ENCODE peak calls at places on chromosomes 4 and X, in seven cellular contexts. E is IMR-90, W is H9, N is mesendoderm, J is trophoblast cell, X is mesenchymal stem cell, Y is H1. G is an unnamed sample. For H3K4me1, the result is how much of the 10 kb centered on the place peaks cover.

GRCh38 chrX:45803383-45803921 is 602.8 kb upstream of the DIPK2B start:
- DNase-seq in E (peak), W (no peak), N (no peak), J (peak), X (peak), Y (no peak), G (no peak)

GRCh38 chrX:30995060-30995700 is 76.7 kb downstream of the FTHL17 start:
- DNase-seq in E (no peak), W (no peak), N (no peak), J (no peak), X (no peak), Y (no peak), G (no peak)

GRCh38 chrX:107711521-107712041 is 64.0 kb downstream of the TSC22D3 start:
- DNase-seq in E (no peak), W (no peak), N (no peak), J (peak), X (peak), Y (no peak), G (no peak)

GRCh38 chrX:63657821-63658220 is 127.2 kb downstream of the ARHGEF9 start:
- DNase-seq in E (peak), W (no peak), N (peak), J (peak), X (peak), Y (no peak), G (no peak)

GRCh38 chr4:123616970-123617392 is 220.4 kb downstream of the SPRY1 start:
- DNase-seq in E (no peak), W (no peak), N (peak), J (peak), X (peak), Y (no peak), G (no peak)

GRCh38 chrX:11787564-11787963 is 29.5 kb downstream of the MSL3 start:
- DNase-seq in E (peak), W (peak), N (peak), J (peak), X (peak), Y (peak), G (peak)

GRCh38 chr4:80492761-80493160 is 157.2 kb downstream of the CFAP299 start:
- DNase-seq in E (no peak), W (no peak), N (peak), J (no peak), X (no peak), Y (no peak), G (no peak)

GRCh38 chr4:25088342-25088952 is 57.7 kb upstream of the LGI2 start:
- DNase-seq in E (peak), W (no peak), N (no peak), J (no peak), X (no peak), Y (no peak), G (no peak)

GRCh38 chrX:6456196-6456595 is 78.7 kb downstream of the VCX3A start:
- DNase-seq in E (no peak), W (no peak), N (peak), J (no peak), X (no peak), Y (no peak), G (no peak)

GRCh38 chrX:103554687-103555417 is 30.5 kb upstream of the TCEAL4 start:
- DNase-seq in E (peak), W (peak), N (peak), J (peak), X (peak), Y (peak), G (peak)

GRCh38 chrX:153669174-153669890 is 4.3 kb downstream of the PNCK start:
- DNase-seq in E (no peak), W (peak), N (peak), J (peak), X (no peak), Y (peak), G (no peak)

GRCh38 chr4:66501986-66502385 is 831.7 kb upstream of the EPHA5 start:
- DNase-seq in E (no peak), W (no peak), N (no peak), J (no peak), X (no peak), Y (no peak), G (no peak)

GRCh38 chr4:140935259-140935658 is 179.1 kb upstream of the TBC1D9 start:
- DNase-seq in E (no peak), W (no peak), N (no peak), J (no peak), X (no peak), Y (no peak), G (no peak)

GRCh38 chrX:100648601-100649417 is 4.8 kb downstream of the SRPX2 start:
- DNase-seq in E (peak), W (no peak), N (peak), J (peak), X (peak), Y (no peak), G (no peak)

GRCh38 chr4:119286377-119287002 is 35.4 kb downstream of the FABP2 start:
- DNase-seq in E (peak), W (no peak), N (peak), J (peak), X (peak), Y (no peak), G (peak)

GRCh38 chr4:92050875-92051274 is 252.9 kb upstream of the GRID2 start:
- DNase-seq in E (no peak), W (no peak), N (peak), J (peak), X (no peak), Y (no peak), G (no peak)

GRCh38 chr4:28548549-28548948 is 1687.9 kb downstream of the STIM2 start:
- DNase-seq in E (no peak), W (no peak), N (peak), J (no peak), X (no peak), Y (no peak), G (no peak)

GRCh38 chrX:34918856-34919255 is 23.7 kb upstream of the FAM47B start:
- DNase-seq in E (peak), W (peak), N (peak), J (peak), X (peak), Y (no peak), G (peak)

GRCh38 chr4:86449746-86450145 is 89.9 kb upstream of the MAPK10 start:
- DNase-seq in E (no peak), W (no peak), N (peak), J (no peak), X (no peak), Y (no peak), G (no peak)

GRCh38 chr4:83112678-83113428 is 1.7 kb downstream of the PLAC8 start:
- DNase-seq in E (peak), W (no peak), N (no peak), J (peak), X (peak), Y (no peak), G (no peak)

GRCh38 chrX:18761750-18762149 is 54.3 kb downstream of the PPEF1 start:
- DNase-seq in E (no peak), W (no peak), N (no peak), J (no peak), X (no peak), Y (no peak), G (no peak)

GRCh38 chr4:64781737-64782326 is 372.6 kb upstream of the TECRL start:
- DNase-seq in E (peak), W (no peak), N (peak), J (peak), X (peak), Y (no peak), G (peak)

GRCh38 chr4:169795585-169795984 is 37.8 kb upstream of the HPF1 start:
- DNase-seq in E (no peak), W (no peak), N (peak), J (no peak), X (no peak), Y (no peak), G (no peak)

GRCh38 chr4:143363332-143363731 is 26.7 kb downstream of the GAB1 start:
- DNase-seq in E (no peak), W (no peak), N (no peak), J (no peak), X (no peak), Y (no peak), G (no peak)

GRCh38 chr4:143369556-143369955 is 32.9 kb downstream of the GAB1 start:
- DNase-seq in E (no peak), W (no peak), N (no peak), J (no peak), X (no peak), Y (no peak), G (no peak)

GRCh38 chr4:143364063-143364462 is 27.4 kb downstream of the GAB1 start:
- DNase-seq in E (no peak), W (no peak), N (no peak), J (peak), X (no peak), Y (no peak), G (no peak)

GRCh38 chr4:143372093-143372915 is 35.6 kb downstream of the GAB1 start:
- DNase-seq in E (no peak), W (no peak), N (no peak), J (no peak), X (no peak), Y (no peak), G (no peak)

DNA sequence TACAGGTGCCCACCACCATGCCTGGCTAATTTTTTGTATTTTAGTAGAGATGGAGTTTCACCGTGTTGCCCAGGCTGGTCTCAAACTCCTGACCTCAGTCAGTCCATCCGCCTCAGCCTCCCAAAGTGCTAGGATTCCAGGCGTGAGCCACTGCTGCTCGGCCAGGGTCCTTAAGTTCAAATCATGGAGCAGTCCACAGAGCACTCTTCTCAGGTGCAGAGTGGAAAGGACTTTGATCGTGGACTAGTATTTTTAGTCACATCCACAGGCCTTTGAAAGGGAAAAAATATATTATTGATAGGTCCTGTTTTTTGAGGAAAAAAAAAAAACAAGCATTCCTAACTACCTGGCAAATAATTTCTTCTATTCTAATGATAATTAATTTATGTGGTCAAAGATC is 31.2 kb downstream of the GAB1 start:
- DNase-seq in E (no peak), W (no peak), N (no peak), J (no peak), X (no peak), Y (no peak), G (no peak)
- H3K4me1 ChIP-seq in E (under half), W (under half), N (under half), J (under half), X (under half), Y (under half), G (under half)

DNA sequence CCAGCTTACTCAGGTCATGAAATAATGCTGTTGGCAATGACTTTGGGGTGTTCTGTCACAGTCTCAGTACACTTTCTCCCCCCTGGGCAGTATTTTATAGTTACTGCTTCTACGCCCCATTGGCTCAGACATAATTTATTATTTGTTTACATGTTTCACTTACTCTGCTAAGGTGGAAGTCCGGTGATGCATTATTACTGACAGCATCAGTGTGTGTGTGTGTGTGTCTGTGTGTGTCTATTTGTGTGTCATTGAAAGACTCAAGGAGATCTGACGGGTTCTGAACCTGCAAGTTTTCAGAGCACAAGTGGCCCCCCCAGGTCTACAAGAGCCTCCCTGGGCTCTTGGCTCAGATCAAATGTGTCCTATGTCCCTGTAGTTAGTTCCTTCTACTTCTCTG is 283.5 kb upstream of the GATB start:
- DNase-seq in E (peak), W (no peak), N (no peak), J (no peak), X (peak), Y (no peak), G (no peak)
- H3K4ac ChIP-seq in E (no peak), W (no peak), N (no peak), J (no peak), X (no peak), Y (no peak), G (no peak)

DNA sequence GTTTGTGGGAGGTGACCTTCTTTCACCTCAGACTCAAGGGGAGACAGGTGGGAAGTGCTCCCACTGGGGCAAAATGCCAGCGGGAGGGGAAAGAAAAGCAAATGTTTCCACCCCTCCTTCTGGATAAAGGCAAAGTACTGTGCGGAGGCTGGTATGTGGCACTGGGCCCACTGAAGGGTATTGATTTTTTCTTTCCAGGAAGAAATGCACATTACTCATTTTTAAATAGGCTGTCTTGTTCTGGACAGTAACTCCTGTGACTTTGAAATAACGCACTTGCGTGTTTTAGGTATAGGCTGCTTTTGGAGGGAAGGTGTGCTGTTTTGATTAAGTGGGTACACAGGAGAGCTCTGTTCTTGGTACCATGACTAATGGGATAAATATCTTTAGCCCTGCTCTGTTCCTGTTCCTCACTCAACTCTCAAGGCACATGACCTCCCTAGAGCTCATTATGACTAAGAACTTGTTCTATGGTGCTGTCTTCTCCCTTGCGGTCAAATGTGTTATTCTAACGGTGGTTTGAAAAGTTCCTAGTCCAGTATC is 40.7 kb upstream of the MBTPS2 start:
- DNase-seq in E (peak), W (no peak), N (no peak), J (no peak), X (peak), Y (no peak), G (no peak)
- H3K4me1 ChIP-seq in E (under half), W (under half), N (under half), J (under half), X (under half), Y (under half), G (under half)

GRCh38 chr4:99378876-99379275 is 26.3 kb upstream of the ADH1C start:
- DNase-seq in E (no peak), W (no peak), N (peak), J (peak), X (no peak), Y (no peak), G (no peak)
- H3K4ac ChIP-seq in E (peak), W (no peak), N (no peak), J (no peak), X (no peak), Y (no peak), G (no peak)

GRCh38 chr4:7330811-7331681 is 103.7 kb downstream of the PSAPL1 start:
- DNase-seq in E (no peak), W (no peak), N (no peak), J (no peak), X (no peak), Y (no peak), G (no peak)
- H3K4me1 ChIP-seq in E (under half), W (under half), N (under half), J (under half), X (half or more), Y (under half), G (under half)

GRCh38 chrX:72045552-72046277 is 86.0 kb downstream of the RTL5 start:
- DNase-seq in E (no peak), W (peak), N (peak), J (no peak), X (no peak), Y (no peak), G (no peak)
- H3K4ac ChIP-seq in E (no peak), W (no peak), N (peak), J (no peak), X (no peak), Y (no peak), G (no peak)

GRCh38 chr4:102341201-102341600 is 4.1 kb downstream of the SLC39A8 start:
- DNase-seq in E (no peak), W (no peak), N (no peak), J (no peak), X (no peak), Y (no peak), G (no peak)

GRCh38 chr4:102344520-102344954 is 745 bp downstream of the SLC39A8 start:
- DNase-seq in E (no peak), W (peak), N (peak), J (peak), X (peak), Y (peak), G (peak)

GRCh38 chr4:102343964-102344519 is 1.2 kb downstream of the SLC39A8 start:
- DNase-seq in E (peak), W (no peak), N (no peak), J (peak), X (no peak), Y (no peak), G (peak)

GRCh38 chr4:102344955-102345794 is at the start of gene SLC39A8:
- DNase-seq in E (peak), W (peak), N (peak), J (peak), X (peak), Y (peak), G (peak)

GRCh38 chr4:102342404-102343074 is 2.7 kb downstream of the SLC39A8 start:
- DNase-seq in E (no peak), W (no peak), N (peak), J (peak), X (no peak), Y (no peak), G (no peak)
- H3K4me1 ChIP-seq in E (under half), W (under half), N (under half), J (under half), X (under half), Y (under half), G (under half)

DNA sequence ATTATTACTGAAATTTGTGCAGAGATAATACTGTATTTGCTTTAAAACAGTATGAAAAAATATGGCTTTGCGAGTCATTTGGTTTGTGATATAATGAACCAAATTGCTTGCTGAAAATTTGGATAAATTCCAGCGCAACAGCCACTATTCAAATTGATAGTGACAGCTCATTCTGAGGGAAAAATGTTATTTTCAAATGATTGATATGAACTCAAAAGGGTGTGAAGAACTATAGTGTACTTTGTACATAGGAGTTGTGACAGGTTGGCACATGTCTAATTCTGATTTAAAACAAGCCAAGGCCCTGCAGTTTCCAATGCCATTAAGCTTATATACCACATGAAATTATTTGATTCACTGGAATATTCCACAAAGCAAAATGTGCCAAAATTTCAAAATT is 1628.9 kb upstream of the AGA start:
- DNase-seq in E (no peak), W (no peak), N (no peak), J (no peak), X (no peak), Y (no peak), G (no peak)
- H3K4ac ChIP-seq in E (no peak), W (no peak), N (no peak), J (no peak), X (no peak), Y (no peak), G (no peak)

G was measured in neuronal stem cell.